ENCODE peak calls at places on chromosomes 11 and 22, in six cellular contexts. J is body of pancreas, G is heart left ventricle, E is A549, P is transverse colon, H is HCT116. Q is an unnamed sample.
A peak's percentile ranks its signal among the peaks of the same experiment; 100 is the strongest.

GRCh38 chr11:102458531-102458930 is 6.0 kb upstream of the TMEM123 start:
- DNase-seq in J (no peak), G (no peak), E (no peak), P (no peak), H (no peak), Q (no peak)

GRCh38 chr11:2293396-2294339 is 8.1 kb downstream of the C11orf21 start:
- DNase-seq in J (peak; percentile 9), G (no peak), E (no peak), P (peak; percentile 1), H (no peak), Q (no peak)

GRCh38 chr11:100776212-100776896 is 89.3 kb downstream of the ARHGAP42 start:
- DNase-seq in J (peak; percentile 55), G (no peak), E (peak; percentile 69), P (no peak), H (peak; percentile 82), Q (no peak)

GRCh38 chr11:2213384-2213842 is 41.8 kb upstream of the TH start:
- DNase-seq in J (no peak), G (no peak), E (no peak), P (no peak), H (no peak), Q (peak; percentile 73)

GRCh38 chr11:102046841-102047240 is 396 bp upstream of the CFAP300 start:
- DNase-seq in J (no peak), G (no peak), E (no peak), P (no peak), H (no peak), Q (no peak)

GRCh38 chr11:96122601-96123044 is 198.7 kb upstream of the MTMR2 start:
- DNase-seq in J (no peak), G (no peak), E (no peak), P (no peak), H (no peak), Q (no peak)

GRCh38 chr22:28424427-28425080 is 255.1 kb downstream of the TTC28 start:
- DNase-seq in J (no peak), G (no peak), E (no peak), P (no peak), H (no peak), Q (no peak)

GRCh38 chr11:12791245-12791644 is 117.0 kb downstream of the TEAD1 start:
- DNase-seq in J (no peak), G (no peak), E (no peak), P (no peak), H (no peak), Q (no peak)

GRCh38 chr11:99015634-99016454 is 4.9 kb upstream of the CNTN5 start:
- DNase-seq in J (peak; percentile 12), G (no peak), E (peak; percentile 1), P (no peak), H (peak; percentile 12), Q (no peak)

GRCh38 chr11:80960331-80961095 is 1519.7 kb upstream of the TENM4 start:
- DNase-seq in J (no peak), G (no peak), E (no peak), P (no peak), H (no peak), Q (no peak)

GRCh38 chr22:35343664-35344550 is 37.0 kb upstream of the HMOX1 start:
- DNase-seq in J (no peak), G (no peak), E (no peak), P (no peak), H (no peak), Q (no peak)

GRCh38 chr11:111845256-111846028 is 25.9 kb downstream of the ALG9 start:
- DNase-seq in J (no peak), G (no peak), E (no peak), P (no peak), H (no peak), Q (no peak)

GRCh38 chr22:44622685-44623084 is 79.3 kb upstream of the PRR5 start:
- DNase-seq in J (no peak), G (no peak), E (no peak), P (no peak), H (no peak), Q (peak; percentile 73)

GRCh38 chr22:45008853-45009751 is 703 bp downstream of the PHF21B start:
- DNase-seq in J (no peak), G (no peak), E (peak; percentile 14), P (no peak), H (no peak), Q (no peak)

GRCh38 chr11:111936045-111936400 is 1.1 kb upstream of the DIXDC1 start:
- DNase-seq in J (no peak), G (no peak), E (no peak), P (no peak), H (no peak), Q (no peak)

GRCh38 chr11:113505541-113506375 is 30.6 kb upstream of the DRD2 start:
- DNase-seq in J (no peak), G (no peak), E (no peak), P (no peak), H (peak; percentile 22), Q (no peak)

GRCh38 chr11:115256326-115257197 is 247.7 kb downstream of the CADM1 start:
- DNase-seq in J (no peak), G (no peak), E (no peak), P (peak; percentile 22), H (no peak), Q (peak; percentile 72)

GRCh38 chr11:19992162-19992561 is 168.1 kb downstream of the DBX1 start:
- DNase-seq in J (no peak), G (no peak), E (no peak), P (no peak), H (no peak), Q (no peak)

GRCh38 chr11:82750643-82751139 is 17.0 kb upstream of the FAM181B start:
- DNase-seq in J (no peak), G (no peak), E (no peak), P (no peak), H (no peak), Q (no peak)

GRCh38 chr11:63508009-63508408 is 2.1 kb downstream of the LGALS12 start:
- DNase-seq in J (peak; percentile 82), G (peak; percentile 41), E (peak; percentile 54), P (no peak), H (peak; percentile 28), Q (no peak)

GRCh38 chr11:36056160-36056751 is 112.4 kb downstream of the LDLRAD3 start:
- DNase-seq in J (peak; percentile 50), G (no peak), E (peak; percentile 25), P (no peak), H (no peak), Q (no peak)

GRCh38 chr22:47340851-47341436 is 578.5 kb downstream of the TBC1D22A start:
- DNase-seq in J (no peak), G (no peak), E (peak; percentile 6), P (no peak), H (no peak), Q (no peak)

GRCh38 chr22:36350751-36351594 is 36.8 kb downstream of the MYH9 start:
- DNase-seq in J (peak; percentile 72), G (no peak), E (peak; percentile 66), P (no peak), H (no peak), Q (no peak)

GRCh38 chr11:116887909-116888556 is 50.6 kb upstream of the APOA1 start:
- DNase-seq in J (no peak), G (no peak), E (no peak), P (no peak), H (no peak), Q (no peak)

GRCh38 chr11:75150879-75151278 is at the start of gene SLCO2B1:
- DNase-seq in J (peak; percentile 59), G (no peak), E (no peak), P (peak; percentile 72), H (no peak), Q (no peak)

GRCh38 chr11:107619926-107620325 is 29.0 kb downstream of the ELMOD1 start:
- DNase-seq in J (no peak), G (no peak), E (no peak), P (no peak), H (no peak), Q (no peak)

GRCh38 chr22:23638611-23639010 is 6.5 kb upstream of the DRICH1 start:
- DNase-seq in J (no peak), G (no peak), E (no peak), P (no peak), H (no peak), Q (no peak)

GRCh38 chr22:36395061-36395849 is 7.5 kb upstream of the MYH9 start:
- DNase-seq in J (no peak), G (no peak), E (no peak), P (peak; percentile 64), H (no peak), Q (no peak)

GRCh38 chr11:62652156-62653006 is 721 bp downstream of the INTS5 start:
- DNase-seq in J (no peak), G (no peak), E (no peak), P (no peak), H (no peak), Q (peak; percentile 25)

GRCh38 chr11:83566948-83567347 is 280.8 kb upstream of the CCDC90B start:
- DNase-seq in J (no peak), G (no peak), E (no peak), P (no peak), H (no peak), Q (no peak)

GRCh38 chr22:44033287-44033686 is 9.2 kb downstream of the PARVB start:
- DNase-seq in J (no peak), G (no peak), E (no peak), P (no peak), H (no peak), Q (no peak)

GRCh38 chr11:16572946-16573345 is 165.5 kb upstream of the C11orf58 start:
- DNase-seq in J (no peak), G (no peak), E (no peak), P (no peak), H (no peak), Q (no peak)

GRCh38 chr22:41620646-41621098 is at the start of gene DESI1:
- DNase-seq in J (peak; percentile 40), G (peak; percentile 37), E (no peak), P (no peak), H (no peak), Q (peak; percentile 99)
- TF ChIP-seq POLR2A in J (peak; percentile 92), G (peak; percentile 92), E (peak; percentile 34), P (peak; percentile 95), H (peak; percentile 77), Q (peak; percentile 89)

GRCh38 chr11:128501576-128502549 is 85.5 kb downstream of the ETS1 start:
- DNase-seq in J (peak; percentile 60), G (peak; percentile 82), E (no peak), P (no peak), H (no peak), Q (no peak)
- H3K4me1 ChIP-seq in J (peaks cover 28% of the 10 kb centered on the region), G (peaks cover 100% of the 10 kb centered on the region), E (peaks cover 91% of the 10 kb centered on the region), P (peaks cover 99% of the 10 kb centered on the region), H (peaks cover 46% of the 10 kb centered on the region), Q (peaks cover 97% of the 10 kb centered on the region)

GRCh38 chr22:38454361-38455062 is 487 bp downstream of the KCNJ4 start:
- DNase-seq in J (no peak), G (no peak), E (no peak), P (no peak), H (no peak), Q (no peak)
- H3K4me3 ChIP-seq in J (no peak overlapping the region), G (peak overlapping the region; percentile 73), E (peak overlapping the region; percentile 62), P (no peak overlapping the region), H (no peak overlapping the region), Q (peak overlapping the region; percentile 38)

GRCh38 chr22:26447594-26448329 is 18.7 kb downstream of the ASPHD2 start:
- DNase-seq in J (no peak), G (no peak), E (no peak), P (no peak), H (no peak), Q (no peak)
- TF ChIP-seq POLR2A in J (no peak), G (no peak), E (no peak), P (no peak), H (no peak), Q (no peak)